ENCODE peak calls at places on chromosomes 12 and 14, in eight cellular contexts. U is transverse colon; W is CD8-positive, alpha-beta T cell; X is cardiac fibroblast; H is neuronal stem cell; C is lower lobe of right lung; Y is GM12865; O is upper lobe of right lung. I is an unnamed sample.

GRCh38 chr12:130198026-130198662 is 35.9 kb downstream of the FZD10 start:
- DNase-seq in O (no peak), W (no peak), C (no peak), Y (no peak), X (no peak), U (no peak), H (no peak), I (no peak)

GRCh38 chr14:63473194-63473788 is 69.9 kb downstream of the PPP2R5E start:
- DNase-seq in W (no peak), U (no peak), X (no peak), Y (no peak), O (no peak), H (no peak), C (no peak), I (no peak)

GRCh38 chr14:95432152-95433093 is 84.0 kb downstream of the SYNE3 start:
- DNase-seq in X (peak; percentile 50), U (peak; percentile 38), Y (no peak), W (no peak), O (no peak), C (no peak), H (no peak), I (no peak)

GRCh38 chr12:6333029-6333428 is 8.8 kb downstream of the TNFRSF1A start:
- DNase-seq in Y (no peak), W (no peak), C (peak; percentile 71), U (no peak), O (no peak), X (no peak), H (no peak), I (peak; percentile 44)

GRCh38 chr12:88245905-88246304 is 103.8 kb downstream of the TMTC3 start:
- DNase-seq in C (no peak), O (no peak), H (no peak), W (no peak), U (no peak), Y (no peak), X (no peak), I (no peak)

GRCh38 chr14:64971890-64972785 is at the start of gene RAB15:
- DNase-seq in X (peak; percentile 31), Y (peak; percentile 33), W (peak; percentile 7), U (peak; percentile 32), H (no peak), C (no peak), O (peak; percentile 74), I (no peak)

GRCh38 chr12:83142914-83143313 is 456.2 kb downstream of the TMTC2 start:
- DNase-seq in H (no peak), C (no peak), Y (no peak), U (no peak), O (no peak), W (no peak), X (no peak), I (no peak)

GRCh38 chr12:68841717-68842116 is 33.7 kb downstream of the MDM2 start:
- DNase-seq in H (no peak), W (no peak), C (no peak), X (no peak), Y (no peak), O (no peak), U (no peak), I (no peak)

GRCh38 chr12:56461235-56462159 is 6.9 kb upstream of the SPRYD4 start:
- DNase-seq in X (no peak), Y (no peak), C (no peak), H (no peak), O (no peak), W (no peak), U (no peak), I (no peak)

GRCh38 chr12:27303139-27304111 is 29.2 kb upstream of the BMAL2 start:
- DNase-seq in W (no peak), O (no peak), C (no peak), U (no peak), H (no peak), Y (no peak), X (no peak), I (no peak)

GRCh38 chr14:103527408-103528157 is 1.4 kb upstream of the TRMT61A start:
- DNase-seq in H (no peak), W (no peak), U (peak; percentile 24), X (no peak), O (no peak), Y (peak; percentile 81), C (no peak), I (peak; percentile 74)

GRCh38 chr14:66495214-66496098 is 9.3 kb downstream of the CCDC196 start:
- DNase-seq in W (no peak), Y (peak; percentile 78), C (no peak), H (peak; percentile 32), X (peak; percentile 84), U (peak; percentile 33), O (no peak), I (no peak)

GRCh38 chr12:13164859-13165577 is 31.5 kb upstream of the EMP1 start:
- DNase-seq in U (no peak), H (no peak), X (no peak), W (no peak), O (no peak), C (no peak), Y (no peak), I (no peak)

GRCh38 chr12:113314121-113314529 is 20.8 kb downstream of the SLC8B1 start:
- DNase-seq in W (no peak), C (no peak), H (no peak), X (no peak), O (no peak), Y (no peak), U (no peak), I (no peak)

GRCh38 chr12:356276-356988 is 32.7 kb downstream of the KDM5A start:
- DNase-seq in O (no peak), C (no peak), H (no peak), X (no peak), Y (no peak), W (no peak), U (no peak), I (no peak)

GRCh38 chr12:126926023-126926600 is 1340.9 kb upstream of the TMEM132C start:
- DNase-seq in H (no peak), U (no peak), C (no peak), Y (peak; percentile 68), W (no peak), X (no peak), O (no peak), I (no peak)

GRCh38 chr12:52617403-52617785 is 965 bp downstream of the KRT73 start:
- DNase-seq in U (no peak), O (no peak), X (no peak), Y (no peak), C (no peak), H (no peak), W (no peak), I (no peak)

GRCh38 chr12:42696424-42697149 is 107.0 kb upstream of the PRICKLE1 start:
- DNase-seq in X (peak; percentile 96), W (no peak), C (peak; percentile 50), H (no peak), Y (no peak), O (no peak), U (peak; percentile 61), I (peak; percentile 80)

GRCh38 chr14:101201535-101202125 is 298.1 kb upstream of the RTL1 start:
- DNase-seq in O (peak; percentile 57), W (no peak), C (peak; percentile 15), Y (no peak), X (no peak), U (no peak), H (no peak), I (no peak)

GRCh38 chr14:29925106-29925722 is 2.4 kb downstream of the PRKD1 start:
- DNase-seq in H (no peak), Y (no peak), W (no peak), X (peak; percentile 49), C (no peak), O (no peak), U (no peak), I (no peak)
- H3K4me3 ChIP-seq in H (no peak overlapping the region), Y (no peak overlapping the region), W (no peak overlapping the region), X (peak overlapping the region; percentile 97), C (peak overlapping the region; percentile 69), O (peak overlapping the region; percentile 73), U (no peak overlapping the region), I (no peak overlapping the region)

GRCh38 chr14:105423488-105424195 is 4.0 kb downstream of the MTA1 start:
- DNase-seq in C (no peak), H (no peak), O (no peak), W (no peak), X (no peak), Y (no peak), U (no peak), I (no peak)

GRCh38 chr14:105420141-105420975 is 731 bp downstream of the MTA1 start:
- DNase-seq in Y (no peak), H (no peak), O (peak; percentile 64), W (no peak), X (no peak), C (no peak), U (no peak), I (no peak)

GRCh38 chr14:105420976-105421674 is 1.5 kb downstream of the MTA1 start:
- DNase-seq in H (no peak), Y (no peak), W (no peak), U (no peak), X (no peak), O (peak; percentile 63), C (no peak), I (no peak)

GRCh38 chr14:105422695-105423487 is 3.3 kb downstream of the MTA1 start:
- DNase-seq in H (no peak), W (no peak), O (no peak), U (no peak), C (no peak), Y (no peak), X (no peak), I (no peak)

DNA sequence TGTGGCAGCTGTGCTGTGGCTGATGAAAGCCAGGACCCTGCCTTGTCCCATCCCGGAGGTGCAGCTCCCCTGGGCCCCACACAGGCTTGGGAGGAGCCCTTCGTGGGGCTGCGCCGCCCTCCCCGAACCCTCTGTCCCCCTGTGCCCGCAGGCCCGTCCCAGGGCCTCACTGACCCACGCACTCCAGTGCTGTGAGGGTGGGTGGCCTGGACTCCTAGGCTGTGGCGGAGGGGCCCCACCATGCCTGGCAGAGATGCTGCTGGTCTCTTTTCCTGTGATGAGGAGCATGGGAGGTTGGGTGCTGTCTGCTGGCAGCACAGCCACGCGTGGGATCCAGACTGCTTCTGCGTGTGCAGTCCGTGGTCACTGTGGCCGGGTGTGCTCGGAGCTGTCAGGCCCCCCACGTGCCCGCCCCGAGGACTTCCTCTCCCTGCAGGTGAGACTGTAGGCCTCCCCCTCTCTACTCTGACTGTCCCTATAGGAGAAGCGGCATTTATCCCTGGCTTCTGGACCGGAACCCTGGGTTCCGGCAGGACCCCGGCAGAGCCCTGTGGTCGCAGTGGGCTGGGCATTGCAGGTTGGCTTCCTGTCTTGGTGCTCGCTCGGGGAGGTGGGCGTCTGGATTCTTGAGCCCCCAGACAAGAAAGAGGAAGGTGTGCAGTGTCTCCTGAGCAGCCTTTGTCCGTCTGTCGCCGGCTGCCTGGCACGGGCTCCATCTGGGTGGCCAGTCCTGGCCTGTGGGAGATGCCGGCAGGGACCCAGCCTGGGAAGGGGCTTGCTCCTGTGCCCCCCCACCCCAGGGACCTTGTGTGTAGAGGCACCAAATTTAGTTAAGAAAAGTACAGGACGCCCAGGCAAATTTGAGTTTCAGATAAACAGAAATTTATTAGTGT is 2.3 kb downstream of the MTA1 start:
- DNase-seq in W (no peak), X (no peak), H (no peak), Y (peak; percentile 30), U (no peak), O (no peak), C (no peak), I (no peak)
- H3K4me3 ChIP-seq in W (no peak overlapping the region), X (peak overlapping the region; percentile 85), H (peak overlapping the region; percentile 72), Y (peak overlapping the region; percentile 91), U (no peak overlapping the region), O (no peak overlapping the region), C (no peak overlapping the region), I (no peak overlapping the region)

GRCh38 chr12:2053675-2054070 is 886 bp downstream of the CACNA1C start:
- DNase-seq in H (no peak), U (no peak), C (no peak), Y (no peak), W (no peak), O (no peak), X (peak; percentile 30), I (no peak)
- H3K4me3 ChIP-seq in H (peak overlapping the region; percentile 39), U (peak overlapping the region; percentile 55), C (peak overlapping the region; percentile 59), Y (no peak overlapping the region), W (no peak overlapping the region), O (peak overlapping the region; percentile 55), X (peak overlapping the region; percentile 54), I (peak overlapping the region; percentile 57)

GRCh38 chr12:57488397-57489156 is 709 bp downstream of the MARS1 start:
- DNase-seq in H (no peak), X (no peak), C (no peak), Y (peak; percentile 31), O (no peak), U (no peak), W (no peak), I (no peak)
- H3K4me3 ChIP-seq in H (peak overlapping the region; percentile 86), X (peak overlapping the region; percentile 99), C (peak overlapping the region; percentile 94), Y (peak overlapping the region; percentile 82), O (peak overlapping the region; percentile 87), U (peak overlapping the region; percentile 66), W (peak overlapping the region; percentile 66), I (peak overlapping the region; percentile 75)

I was measured in Peyer's patch.